ENCODE peak calls at places on chromosomes 7 and 10, in eight cellular contexts. B is HCT116, I is IMR-90, J is HepG2, M is SK-N-SH, W is H1, L is K562, G is GM12878. Y is an unnamed sample.

GRCh38 chr10:98170249-98171117 is 36.0 kb downstream of the R3HCC1L start:
- DNase-seq in W (peak; percentile 66), M (peak; percentile 43), I (peak; percentile 60), G (peak; percentile 19), B (peak; percentile 40), J (peak; percentile 54), L (peak; percentile 42), Y (peak; percentile 61)

GRCh38 chr7:99473315-99473596 is 566 bp downstream of the ZNF789 start:
- DNase-seq in W (no peak), L (peak; percentile 20), J (peak; percentile 76), M (peak; percentile 70), B (peak; percentile 48), G (peak; percentile 33), I (peak; percentile 82), Y (peak; percentile 64)

GRCh38 chr10:116113721-116114501 is 159.1 kb downstream of the GFRA1 start:
- DNase-seq in L (no peak), W (peak; percentile 30), I (peak; percentile 82), J (no peak), M (no peak), G (no peak), B (no peak), Y (peak; percentile 10)

GRCh38 chr7:112157072-112157471 is 49.1 kb downstream of the DOCK4 start:
- DNase-seq in L (no peak), B (no peak), I (peak; percentile 62), M (no peak), J (no peak), G (no peak), W (no peak), Y (no peak)

GRCh38 chr7:24199978-24200377 is 84.0 kb upstream of the NPY start:
- DNase-seq in B (no peak), L (no peak), J (no peak), W (no peak), M (peak; percentile 56), I (no peak), G (no peak), Y (no peak)

GRCh38 chr10:83862723-83863122 is 276.6 kb upstream of the GHITM start:
- DNase-seq in J (no peak), L (no peak), M (no peak), I (no peak), G (no peak), W (no peak), B (no peak), Y (no peak)

GRCh38 chr10:13555884-13556529 is 27.2 kb upstream of the BEND7 start:
- DNase-seq in B (no peak), G (no peak), M (no peak), L (no peak), W (no peak), J (no peak), I (no peak), Y (peak; percentile 17)

GRCh38 chr10:18260308-18260971 is 120.2 kb downstream of the CACNB2 start:
- DNase-seq in J (no peak), G (no peak), B (no peak), L (no peak), I (peak; percentile 6), W (no peak), M (no peak), Y (no peak)

GRCh38 chr10:78865518-78865835 is 203.3 kb upstream of the ZMIZ1 start:
- DNase-seq in B (no peak), I (peak; percentile 3), L (no peak), M (no peak), G (no peak), J (no peak), W (no peak), Y (no peak)

GRCh38 chr10:88389456-88389855 is 193.7 kb downstream of the RNLS start:
- DNase-seq in W (no peak), M (no peak), I (peak; percentile 73), B (no peak), G (peak; percentile 41), L (no peak), J (peak; percentile 15), Y (peak; percentile 49)

GRCh38 chr7:36653011-36653670 is 71.2 kb downstream of the AOAH start:
- DNase-seq in W (no peak), B (no peak), J (no peak), M (no peak), G (no peak), L (no peak), I (peak; percentile 79), Y (peak; percentile 18)

GRCh38 chr10:125009580-125010235 is 67.8 kb downstream of the ZRANB1 start:
- DNase-seq in J (no peak), W (no peak), L (no peak), M (no peak), B (no peak), I (no peak), G (no peak), Y (no peak)

GRCh38 chr7:139958599-139959380 is 104.0 kb downstream of the PARP12 start:
- DNase-seq in G (no peak), W (no peak), I (peak; percentile 98), J (no peak), M (no peak), B (no peak), L (no peak), Y (no peak)

GRCh38 chr10:122543676-122544075 is 16.9 kb upstream of the DMBT1 start:
- DNase-seq in J (no peak), L (no peak), M (no peak), G (no peak), I (no peak), B (no peak), W (no peak), Y (no peak)

GRCh38 chr10:117360994-117361667 is 14.1 kb downstream of the PDZD8 start:
- DNase-seq in I (peak; percentile 30), B (no peak), L (no peak), J (peak; percentile 85), G (no peak), W (no peak), M (no peak), Y (peak; percentile 62)

GRCh38 chr7:148747274-148747673 is 48.6 kb downstream of the CUL1 start:
- DNase-seq in M (no peak), B (no peak), G (no peak), W (peak; percentile 68), L (peak; percentile 67), J (peak; percentile 32), I (no peak), Y (no peak)

GRCh38 chr10:45443101-45444009 is 69.3 kb downstream of the ALOX5 start:
- DNase-seq in G (no peak), W (peak; percentile 45), B (no peak), I (no peak), M (no peak), J (no peak), L (no peak), Y (no peak)

GRCh38 chr7:150448789-150449147 is 1.7 kb upstream of the GIMAP8 start:
- DNase-seq in L (peak; percentile 95), M (peak; percentile 96), B (peak; percentile 48), G (no peak), I (peak; percentile 55), W (peak; percentile 91), J (peak; percentile 23), Y (peak; percentile 60)

GRCh38 chr10:86827639-86828038 is 71.2 kb downstream of the BMPR1A start:
- DNase-seq in J (no peak), I (no peak), B (no peak), G (no peak), M (no peak), L (no peak), W (no peak), Y (no peak)

GRCh38 chr7:30533886-30534285 is 29.3 kb upstream of the GGCT start:
- DNase-seq in M (no peak), B (no peak), J (no peak), I (no peak), G (no peak), L (no peak), W (no peak), Y (no peak)

GRCh38 chr7:84841809-84842208 is 345.0 kb downstream of the SEMA3D start:
- DNase-seq in M (no peak), W (no peak), G (no peak), B (no peak), I (peak; percentile 74), J (no peak), L (no peak), Y (no peak)

DNA sequence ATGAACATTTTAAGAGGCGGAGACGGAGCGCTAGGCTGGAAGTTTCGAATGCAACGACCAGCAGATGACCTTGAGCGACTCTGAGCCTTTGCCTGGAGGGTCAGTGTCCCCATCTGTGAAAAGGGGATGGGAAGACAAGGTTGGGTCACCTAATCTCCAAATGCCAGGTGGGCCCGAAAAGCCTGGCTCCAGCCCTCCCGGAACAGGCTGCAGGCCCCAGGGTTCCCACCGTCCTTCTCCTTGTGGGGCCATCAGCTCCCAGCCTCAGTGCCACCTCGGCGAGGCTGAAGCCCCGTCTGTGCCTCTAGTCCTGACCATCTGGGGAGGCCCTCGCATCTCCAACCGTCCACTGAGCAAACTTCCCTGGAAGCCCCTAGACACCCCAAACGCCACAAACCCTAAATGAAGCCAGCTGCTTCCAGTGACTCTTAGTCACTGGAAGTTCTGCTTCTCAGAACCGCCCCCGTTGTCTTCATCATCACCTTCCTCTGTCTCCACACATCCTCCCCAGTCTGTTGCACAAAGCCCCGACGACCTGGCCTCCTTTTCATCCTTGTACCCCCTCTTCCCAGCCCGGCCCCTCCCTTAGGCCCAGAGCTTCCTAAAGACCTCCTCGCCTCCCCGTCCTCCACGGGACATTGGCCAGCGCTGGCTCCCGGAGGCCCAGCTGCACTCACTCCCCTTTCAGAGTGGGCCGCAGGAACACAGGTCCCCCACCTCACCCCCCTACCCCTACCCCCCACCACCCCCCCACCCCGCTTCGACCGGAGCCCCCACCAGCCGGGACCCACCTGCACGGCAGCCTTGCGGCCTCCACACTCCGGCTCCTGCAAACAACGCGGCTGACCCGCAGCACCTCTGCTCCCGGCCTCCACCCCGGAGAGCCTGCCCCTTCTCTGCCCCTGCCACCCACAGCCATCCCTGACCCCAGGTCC is 1.0 kb upstream of the DIP2C start:
- DNase-seq in M (no peak), J (no peak), B (no peak), L (no peak), I (peak; percentile 37), W (no peak), G (no peak), Y (no peak)
- TF ChIP-seq RAD21 in M (no peak), J (no peak), B (no peak), L (no peak), I (no peak), W (no peak), G (no peak), Y (no peak)

GRCh38 chr7:101673951-101674350 is 44.9 kb upstream of the MYL10 start:
- DNase-seq in M (no peak), W (no peak), B (no peak), J (no peak), G (no peak), L (no peak), I (no peak), Y (no peak)
- TF ChIP-seq RAD21 in M (no peak), W (no peak), B (no peak), J (no peak), G (no peak), L (no peak), I (no peak), Y (no peak)

DNA sequence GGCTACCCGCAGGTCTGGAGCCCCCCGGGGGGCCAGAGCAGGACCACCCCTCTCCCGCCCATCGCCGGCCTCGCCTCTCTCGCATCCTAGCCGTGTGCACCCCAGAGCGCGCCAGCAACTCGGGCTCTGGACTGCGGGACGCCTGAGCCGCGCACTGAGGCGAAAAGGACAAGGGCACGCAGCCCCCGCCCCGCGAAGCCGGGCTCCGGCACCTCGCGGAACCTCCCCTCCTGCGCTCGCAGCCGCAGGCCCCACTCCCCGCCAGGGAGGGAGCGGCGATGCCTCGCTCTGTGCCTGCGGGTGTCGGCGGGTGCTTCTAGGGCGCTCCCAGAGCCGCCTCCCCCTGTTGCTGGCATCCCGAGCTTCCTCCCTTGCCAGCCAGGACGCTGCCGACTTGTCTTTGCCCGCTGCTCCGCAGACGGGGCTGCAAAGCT is at the start of gene ITGB8:
- DNase-seq in W (peak; percentile 81), L (peak; percentile 12), M (peak; percentile 86), B (no peak), I (no peak), G (no peak), J (no peak), Y (peak; percentile 26)
- TF ChIP-seq RAD21 in W (no peak), L (no peak), M (no peak), B (no peak), I (no peak), G (no peak), J (no peak), Y (no peak)

GRCh38 chr7:77406421-77406820 is 9.7 kb downstream of the GSAP start:
- DNase-seq in M (no peak), G (no peak), L (no peak), W (no peak), J (no peak), B (no peak), I (no peak), Y (no peak)
- TF ChIP-seq RAD21 in M (no peak), G (no peak), L (no peak), W (no peak), J (no peak), B (no peak), I (no peak), Y (no peak)